ENCODE peak calls at places on chromosomes 12 and 14, in six cellular contexts. Q is foreskin fibroblast; A is D721Med; E is psoas muscle; W is dorsolateral prefrontal cortex; O is CD8-positive, alpha-beta T cell. L is an unnamed sample.

GRCh38 chr14:36021926-36022325 is 154.6 kb downstream of the PTCSC3 start:
- DNase-seq in Q (no peak), W (no peak), O (no peak), E (no peak), A (no peak), L (no peak)

GRCh38 chr14:36522972-36523685 is 3.1 kb upstream of the NKX2-1 start:
- DNase-seq in O (no peak), A (no peak), E (no peak), Q (no peak), W (no peak), L (no peak)

GRCh38 chr12:118055144-118055557 is 5.8 kb downstream of the WSB2 start:
- DNase-seq in Q (no peak), A (peak; percentile 39), E (peak; percentile 54), O (peak; percentile 49), W (no peak), L (no peak)

GRCh38 chr14:94161979-94162378 is 12.1 kb upstream of the PPP4R4 start:
- DNase-seq in E (no peak), W (no peak), Q (no peak), O (no peak), A (no peak), L (no peak)

GRCh38 chr14:51884086-51884927 is 23.9 kb downstream of the GNG2 start:
- DNase-seq in Q (peak; percentile 75), E (no peak), O (no peak), W (no peak), A (no peak), L (no peak)

GRCh38 chr12:64665506-64665905 is 55.2 kb downstream of the RASSF3 start:
- DNase-seq in A (no peak), W (no peak), Q (no peak), O (no peak), E (no peak), L (no peak)

GRCh38 chr12:15856097-15856982 is 25.8 kb upstream of the STRAP start:
- DNase-seq in A (no peak), Q (peak; percentile 56), W (no peak), O (peak; percentile 22), E (no peak), L (no peak)

GRCh38 chr12:31896514-31897039 is 62.6 kb upstream of the RESF1 start:
- DNase-seq in E (no peak), Q (no peak), O (peak; percentile 80), A (no peak), W (no peak), L (no peak)

GRCh38 chr14:104928391-104929133 is 3.9 kb downstream of the PLD4 start:
- DNase-seq in Q (no peak), W (no peak), E (no peak), A (no peak), O (no peak), L (no peak)

GRCh38 chr12:27424631-27425230 is 21.8 kb upstream of the SMCO2 start:
- DNase-seq in E (no peak), W (no peak), O (no peak), Q (peak; percentile 44), A (no peak), L (no peak)

GRCh38 chr14:92914087-92914656 is 8.8 kb upstream of the CHGA start:
- DNase-seq in Q (no peak), O (no peak), E (no peak), A (no peak), W (no peak), L (no peak)

GRCh38 chr12:80714055-80714454 is 2.7 kb upstream of the MYF5 start:
- DNase-seq in W (no peak), A (no peak), O (no peak), E (peak; percentile 13), Q (no peak), L (no peak)

GRCh38 chr14:24705840-24706239 is 71.8 kb upstream of the GZMB start:
- DNase-seq in E (no peak), Q (no peak), W (no peak), A (no peak), O (no peak), L (no peak)

GRCh38 chr12:61502179-61502578 is 758.0 kb upstream of the USP15 start:
- DNase-seq in A (no peak), O (no peak), Q (no peak), W (no peak), E (no peak), L (no peak)

GRCh38 chr14:57712101-57712500 is 153.8 kb downstream of the SLC35F4 start:
- DNase-seq in Q (no peak), W (no peak), O (no peak), A (no peak), E (no peak), L (no peak)

GRCh38 chr12:51118706-51119105 is 35.3 kb upstream of the CSRNP2 start:
- DNase-seq in A (no peak), O (no peak), Q (no peak), W (no peak), E (no peak), L (no peak)

GRCh38 chr12:6852651-6853354 is 853 bp downstream of the USP5 start:
- DNase-seq in Q (peak; percentile 85), W (peak; percentile 64), A (no peak), E (no peak), O (peak; percentile 22), L (no peak)

GRCh38 chr12:29709056-29709455 is 74.7 kb downstream of the TMTC1 start:
- DNase-seq in W (no peak), A (no peak), Q (no peak), O (no peak), E (no peak), L (no peak)

GRCh38 chr12:118059645-118060275 is 1.2 kb downstream of the WSB2 start:
- DNase-seq in W (no peak), A (no peak), E (no peak), O (no peak), Q (no peak), L (no peak)

GRCh38 chr12:113870035-113870434 is 96.1 kb downstream of the RBM19 start:
- DNase-seq in W (peak; percentile 51), O (no peak), Q (no peak), A (no peak), E (no peak), L (no peak)

GRCh38 chr14:104265918-104266642 is 127.7 kb downstream of the KIF26A start:
- DNase-seq in W (peak; percentile 24), E (no peak), Q (no peak), O (no peak), A (no peak), L (no peak)

GRCh38 chr14:65261425-65261920 is 151.1 kb upstream of the FUT8 start:
- DNase-seq in E (no peak), O (no peak), Q (peak; percentile 57), W (no peak), A (no peak), L (no peak)

GRCh38 chr12:132003846-132004245 is 54.1 kb downstream of the EP400 start:
- DNase-seq in W (no peak), A (no peak), O (no peak), Q (peak; percentile 60), E (no peak), L (no peak)

GRCh38 chr14:55109846-55110245 is 19.2 kb upstream of the LGALS3 start:
- DNase-seq in W (no peak), A (no peak), O (no peak), E (no peak), Q (no peak), L (no peak)

GRCh38 chr14:55107766-55108554 is 21.1 kb upstream of the LGALS3 start:
- DNase-seq in A (no peak), E (peak; percentile 89), Q (peak; percentile 99), O (no peak), W (peak; percentile 67), L (peak; percentile 55)

GRCh38 chr14:55115433-55115832 is 13.6 kb upstream of the LGALS3 start:
- DNase-seq in O (no peak), W (no peak), E (no peak), Q (no peak), A (no peak), L (no peak)

GRCh38 chr14:55114720-55115119 is 14.3 kb upstream of the LGALS3 start:
- DNase-seq in Q (no peak), A (no peak), E (no peak), W (no peak), O (no peak), L (no peak)

DNA sequence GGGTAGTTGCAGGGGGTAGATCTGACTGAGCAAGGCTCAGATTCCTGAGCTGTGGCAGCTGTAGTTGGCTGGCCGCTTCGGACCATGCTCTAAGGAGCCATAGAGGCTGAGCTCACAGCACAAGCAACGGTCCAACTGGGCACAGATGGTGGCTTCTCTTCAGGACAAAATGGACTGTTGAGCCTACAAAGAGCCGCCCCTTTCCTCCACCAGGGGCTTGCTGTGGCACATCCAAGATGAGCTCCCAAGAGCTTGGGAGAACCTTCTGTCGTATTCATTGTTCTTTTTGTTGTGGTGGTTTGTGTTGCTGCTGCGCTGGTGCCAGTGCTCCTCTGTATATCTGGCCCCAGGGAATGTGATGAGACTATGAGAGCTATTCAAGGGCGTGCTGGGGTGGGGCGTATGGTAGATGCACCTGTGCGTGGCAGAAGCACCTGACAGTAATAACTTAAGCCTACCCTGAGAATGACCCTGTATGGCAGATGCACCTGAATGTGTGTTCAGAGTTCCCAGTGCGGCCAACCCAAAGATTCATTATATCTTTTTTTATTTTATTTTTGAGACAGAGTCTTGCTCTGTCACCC is 17.8 kb upstream of the LGALS3 start:
- DNase-seq in W (no peak), E (no peak), Q (no peak), O (no peak), A (no peak), L (no peak)
- TF ChIP-seq CTCF in W (no peak), E (no peak), Q (no peak), O (no peak), A (no peak), L (no peak)

GRCh38 chr14:22653012-22653621 is 9.0 kb upstream of the OR6J1 start:
- DNase-seq in A (no peak), O (peak; percentile 31), Q (peak; percentile 71), W (no peak), E (peak; percentile 29), L (peak; percentile 35)
- TF ChIP-seq CTCF in A (peak; percentile 87), O (peak; percentile 72), Q (peak; percentile 93), W (peak; percentile 44), E (peak; percentile 77), L (peak; percentile 36)

DNA sequence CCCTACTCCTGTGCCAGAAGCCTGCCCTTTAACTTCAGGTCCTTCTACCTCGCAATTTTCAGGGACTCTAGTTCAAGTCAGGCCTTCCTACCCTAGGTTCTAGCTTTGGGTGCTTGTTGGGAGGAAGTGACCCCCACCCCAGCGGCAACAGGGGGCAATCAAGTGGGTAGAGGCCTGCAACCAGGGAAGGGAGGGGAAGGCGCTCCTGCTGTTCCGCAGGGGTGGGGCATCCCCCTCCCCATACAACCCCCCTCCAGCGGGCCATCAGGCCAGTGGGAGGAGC is 202 bp upstream of the PRPH start:
- DNase-seq in Q (no peak), E (no peak), O (no peak), A (no peak), W (no peak), L (no peak)
- TF ChIP-seq CTCF in Q (no peak), E (no peak), O (no peak), A (no peak), W (no peak), L (no peak)

GRCh38 chr12:46944771-46945170 is 119.0 kb upstream of the SLC38A4 start:
- DNase-seq in Q (no peak), A (no peak), O (no peak), E (no peak), W (no peak), L (no peak)

GRCh38 chr12:46942579-46942978 is 116.8 kb upstream of the SLC38A4 start:
- DNase-seq in A (no peak), W (no peak), E (no peak), O (no peak), Q (no peak), L (no peak)

GRCh38 chr12:46945591-46945990 is 119.8 kb upstream of the SLC38A4 start:
- DNase-seq in Q (no peak), E (no peak), A (no peak), O (no peak), W (no peak), L (no peak)

GRCh38 chr12:46946137-46946536 is 120.3 kb upstream of the SLC38A4 start:
- DNase-seq in A (no peak), Q (peak; percentile 73), W (no peak), O (no peak), E (no peak), L (no peak)

GRCh38 chr12:46944104-46944503 is 118.3 kb upstream of the SLC38A4 start:
- DNase-seq in O (no peak), Q (peak; percentile 53), W (no peak), A (no peak), E (no peak), L (no peak)
- TF ChIP-seq CTCF in O (no peak), Q (peak; percentile 34), W (no peak), A (no peak), E (peak; percentile 20), L (no peak)